ENCODE peak calls at places on chromosomes 5 and 9, in seven cellular contexts. Z is left cardiac atrium, L is tibial artery, T is NCI-H146, D is GM04504, F is KBM-7, C is D341Med. X is an unnamed sample.

GRCh38 chr5:112742424-112742823 is 4.7 kb downstream of the APC start:
- DNase-seq in F (no peak), L (no peak), C (no peak), T (no peak), Z (no peak), D (no peak), X (no peak)

GRCh38 chr5:40799248-40799647 is 1.1 kb upstream of the PRKAA1 start:
- DNase-seq in D (no peak), T (no peak), L (no peak), Z (no peak), C (no peak), F (no peak), X (no peak)

GRCh38 chr9:31137850-31138160 is 1246.6 kb upstream of the ACO1 start:
- DNase-seq in Z (no peak), D (no peak), T (no peak), C (no peak), L (no peak), F (no peak), X (no peak)

GRCh38 chr9:5043381-5043780 is 58.3 kb downstream of the JAK2 start:
- DNase-seq in D (no peak), F (no peak), Z (no peak), T (no peak), C (no peak), L (no peak), X (no peak)

GRCh38 chr5:79728396-79728795 is 38.8 kb downstream of the CMYA5 start:
- DNase-seq in D (no peak), C (no peak), Z (no peak), T (no peak), L (no peak), F (no peak), X (no peak)

GRCh38 chr5:172644229-172644628 is 3.2 kb downstream of the NEURL1B start:
- DNase-seq in L (peak), C (no peak), T (no peak), Z (peak), D (no peak), F (no peak), X (no peak)

GRCh38 chr9:73118898-73119554 is 32.6 kb upstream of the ANXA1 start:
- DNase-seq in T (no peak), C (no peak), Z (no peak), F (no peak), D (peak), L (no peak), X (no peak)

GRCh38 chr9:35910613-35911488 is 1.6 kb downstream of the SPAAR start:
- DNase-seq in F (peak), T (peak), Z (no peak), C (peak), L (no peak), D (no peak), X (peak)

GRCh38 chr9:2616726-2617377 is 4.7 kb upstream of the VLDLR start:
- DNase-seq in L (no peak), Z (no peak), D (no peak), F (no peak), C (no peak), T (no peak), X (no peak)

GRCh38 chr5:32754251-32754650 is 43.1 kb downstream of the NPR3 start:
- DNase-seq in D (no peak), C (no peak), F (no peak), Z (no peak), L (no peak), T (no peak), X (no peak)

GRCh38 chr5:10534491-10535236 is 29.2 kb upstream of the ANKRD33B start:
- DNase-seq in D (no peak), L (no peak), T (peak), Z (no peak), F (no peak), C (no peak), X (no peak)

GRCh38 chr5:69217154-69217731 is 17.4 kb upstream of the CDK7 start:
- DNase-seq in Z (no peak), C (peak), L (no peak), D (no peak), F (no peak), T (no peak), X (no peak)

GRCh38 chr5:50853151-50853550 is 186.7 kb downstream of the PARP8 start:
- DNase-seq in C (no peak), L (no peak), D (no peak), T (no peak), Z (peak), F (peak), X (peak)

GRCh38 chr5:14286007-14286406 is 142.9 kb downstream of the TRIO start:
- DNase-seq in D (no peak), F (no peak), T (no peak), Z (no peak), L (no peak), C (no peak), X (no peak)

X was measured in Karpas-422.